ENCODE peak calls at places on chromosomes 7 and 10, in eight cellular contexts. K, A, V, H, Q, G, D and S are unnamed samples.
A peak's percentile ranks its signal among the peaks of the same experiment; 100 is the strongest.

GRCh38 chr7:28301148-28301641 is 111.1 kb upstream of the CREB5 start:
- DNase-seq in K (peak; percentile 38), A (no peak), V (no peak), H (peak; percentile 74), Q (no peak), G (no peak), D (no peak), S (no peak)

GRCh38 chr10:96502561-96503267 is 11.0 kb downstream of the TLL2 start:
- DNase-seq in K (no peak), A (peak; percentile 91), V (no peak), H (no peak), Q (no peak), G (no peak), D (no peak), S (no peak)

GRCh38 chr10:43437141-43437860 is 390 bp downstream of the ZNF487 start:
- DNase-seq in K (no peak), A (no peak), V (no peak), H (peak; percentile 13), Q (no peak), G (no peak), D (no peak), S (no peak)

GRCh38 chr7:94348142-94348541 is 46.6 kb upstream of the COL1A2 start:
- DNase-seq in K (no peak), A (peak; percentile 18), V (no peak), H (peak; percentile 94), Q (peak; percentile 39), G (peak; percentile 94), D (no peak), S (no peak)

GRCh38 chr10:12130237-12130872 is 878 bp downstream of the SEC61A2 start:
- DNase-seq in K (no peak), A (peak; percentile 16), V (peak; percentile 42), H (peak; percentile 74), Q (no peak), G (no peak), D (peak; percentile 14), S (peak; percentile 23)

GRCh38 chr10:79380918-79381775 is 33.9 kb downstream of the PPIF start:
- DNase-seq in K (no peak), A (no peak), V (no peak), H (no peak), Q (no peak), G (no peak), D (no peak), S (no peak)

GRCh38 chr7:28062197-28062988 is 118.2 kb downstream of the JAZF1 start:
- DNase-seq in K (peak; percentile 66), A (no peak), V (peak; percentile 61), H (peak; percentile 82), Q (peak; percentile 62), G (no peak), D (peak; percentile 27), S (no peak)

GRCh38 chr10:7484456-7485266 is 73.8 kb upstream of the SFMBT2 start:
- DNase-seq in K (no peak), A (no peak), V (no peak), H (no peak), Q (no peak), G (no peak), D (peak; percentile 63), S (no peak)

GRCh38 chr7:80028717-80029116 is 105.9 kb upstream of the GNAI1 start:
- DNase-seq in K (no peak), A (no peak), V (no peak), H (no peak), Q (no peak), G (no peak), D (no peak), S (no peak)

GRCh38 chr7:98278936-98279335 is 2.5 kb upstream of the BRI3 start:
- DNase-seq in K (no peak), A (no peak), V (no peak), H (no peak), Q (no peak), G (no peak), D (no peak), S (no peak)

GRCh38 chr10:79502561-79503309 is 9.6 kb upstream of the EIF5AL1 start:
- DNase-seq in K (peak; percentile 27), A (no peak), V (no peak), H (peak; percentile 15), Q (no peak), G (no peak), D (no peak), S (no peak)

GRCh38 chr7:20299145-20299544 is 31.6 kb upstream of the ITGB8 start:
- DNase-seq in K (no peak), A (no peak), V (no peak), H (no peak), Q (no peak), G (no peak), D (no peak), S (no peak)

GRCh38 chr10:13559124-13559700 is 27.6 kb upstream of the PRPF18 start:
- DNase-seq in K (no peak), A (no peak), V (no peak), H (no peak), Q (no peak), G (no peak), D (no peak), S (no peak)

GRCh38 chr10:118944959-118945622 is 84.4 kb upstream of the NANOS1 start:
- DNase-seq in K (no peak), A (no peak), V (no peak), H (no peak), Q (no peak), G (no peak), D (no peak), S (no peak)

GRCh38 chr7:37534893-37535610 is 86.4 kb upstream of the ELMO1 start:
- DNase-seq in K (no peak), A (no peak), V (no peak), H (no peak), Q (no peak), G (no peak), D (no peak), S (no peak)

DNA sequence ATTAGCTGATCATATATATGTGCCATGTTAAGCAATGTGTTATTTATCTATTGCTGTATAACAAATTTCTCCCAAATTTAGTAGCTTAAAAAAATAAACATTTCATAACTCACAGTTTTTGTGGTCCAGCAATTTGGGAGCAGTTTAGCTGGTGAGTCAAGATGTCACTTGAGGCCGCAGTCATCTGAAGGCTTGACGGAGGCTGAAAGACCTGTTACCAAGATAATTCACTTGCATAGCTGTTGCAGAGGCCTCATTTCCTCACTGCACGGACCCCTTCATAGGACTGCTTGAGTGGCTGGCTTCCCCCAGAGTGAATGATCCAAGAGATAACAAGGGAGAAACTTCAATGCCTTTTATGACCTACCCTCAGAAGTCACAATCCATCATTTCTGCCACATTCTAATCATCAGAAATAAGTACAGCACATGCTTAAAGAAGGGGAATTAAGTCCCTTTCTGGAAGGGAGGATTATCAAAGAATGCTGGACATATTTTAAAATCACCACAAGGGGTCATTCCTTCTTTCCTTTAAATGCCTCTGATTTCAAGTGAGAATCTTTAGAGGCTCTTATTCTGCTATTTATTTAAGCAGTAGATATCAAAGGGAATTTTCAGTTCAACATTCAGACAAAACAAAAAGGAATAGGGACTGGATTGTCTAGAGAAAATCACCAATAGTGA is 10.5 kb upstream of the SRPK2 start:
- DNase-seq in K (no peak), A (no peak), V (no peak), H (peak; percentile 54), Q (no peak), G (no peak), D (no peak), S (no peak)
- TF ChIP-seq CTCF in K (peak; percentile 24), A (peak; percentile 32), V (peak; percentile 59), H (peak; percentile 38), Q (no peak), G (no peak), D (no peak), S (peak; percentile 51)

DNA sequence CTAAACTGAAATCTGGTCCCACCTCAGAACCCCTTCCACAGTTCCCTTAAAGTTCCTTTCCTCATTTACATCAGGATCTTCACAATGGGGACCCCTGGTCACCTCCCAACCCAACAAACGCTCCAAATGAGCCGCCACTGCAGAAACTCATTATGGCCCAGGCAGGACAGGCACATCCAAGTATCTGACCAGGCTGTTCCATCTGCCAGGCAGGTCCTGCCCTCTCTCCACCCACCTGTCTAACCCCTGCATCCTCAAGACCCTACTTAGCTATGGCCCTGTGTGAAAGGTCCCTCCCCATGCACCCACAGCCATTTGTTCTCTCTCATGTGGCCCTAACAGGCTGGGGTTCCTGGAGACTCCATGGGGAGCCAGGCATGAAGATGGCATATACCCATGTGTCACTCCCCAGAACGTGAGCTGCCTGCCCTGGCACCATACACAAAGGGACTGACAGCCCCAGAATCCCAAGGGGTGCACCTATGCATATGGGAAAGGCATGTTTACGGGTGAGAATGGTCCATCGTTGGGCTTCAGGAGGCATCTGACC is 9.1 kb downstream of the GPRIN2 start:
- DNase-seq in K (peak; percentile 14), A (no peak), V (no peak), H (no peak), Q (peak; percentile 24), G (no peak), D (peak; percentile 0), S (no peak)
- TF ChIP-seq CTCF in K (no peak), A (no peak), V (no peak), H (no peak), Q (no peak), G (no peak), D (no peak), S (no peak)

DNA sequence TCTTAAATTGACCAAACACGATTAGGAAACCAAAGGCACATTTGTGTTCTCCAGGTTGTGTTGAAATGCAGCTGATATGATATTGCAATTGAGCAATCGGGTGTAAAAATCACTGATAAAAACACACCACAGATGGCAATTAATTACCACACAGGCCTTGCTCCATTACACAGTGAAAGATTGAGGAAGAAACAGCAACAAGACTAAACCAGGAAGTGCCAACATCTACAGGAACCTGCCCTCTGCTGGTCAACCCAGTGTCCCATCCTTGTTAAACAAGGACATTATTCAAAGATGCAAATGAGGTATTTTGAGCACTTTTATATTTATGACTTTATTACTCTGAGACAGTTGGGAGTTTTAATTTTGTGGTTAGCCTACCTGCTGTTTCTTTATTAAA is 765.6 kb upstream of the GHITM start:
- DNase-seq in K (no peak), A (no peak), V (no peak), H (peak; percentile 66), Q (peak; percentile 20), G (no peak), D (no peak), S (no peak)
- TF ChIP-seq CTCF in K (peak; percentile 29), A (peak; percentile 35), V (peak; percentile 63), H (peak; percentile 62), Q (peak; percentile 43), G (no peak), D (no peak), S (peak; percentile 52)

DNA sequence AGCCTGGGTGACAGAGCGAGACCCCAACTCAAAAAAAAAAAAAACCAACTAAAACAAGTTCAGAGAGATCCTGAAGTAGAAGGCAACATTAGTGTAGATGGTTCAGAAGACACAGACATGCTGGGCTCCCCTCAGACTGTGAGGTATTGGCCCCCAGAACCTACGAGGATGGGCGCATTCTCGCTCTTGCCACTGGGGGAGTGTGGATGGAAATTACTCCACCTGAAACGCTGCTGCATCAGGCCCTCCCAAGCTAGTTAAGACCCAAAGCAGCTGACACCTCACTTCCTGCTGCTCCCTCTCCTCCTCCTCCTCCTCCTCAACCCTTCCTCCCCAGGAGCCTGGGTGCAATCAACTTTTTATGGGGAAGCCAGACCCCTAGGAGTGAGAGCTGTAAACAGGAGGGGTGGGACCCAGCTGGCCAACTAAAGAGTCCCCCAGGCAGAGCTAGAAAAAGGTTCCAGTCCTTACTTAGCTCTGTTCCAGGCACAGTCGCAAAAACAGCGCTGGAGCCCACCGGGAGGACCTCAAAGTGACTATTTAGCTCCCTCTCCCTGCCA is 7.4 kb downstream of the SH3PXD2A start:
- DNase-seq in K (no peak), A (no peak), V (no peak), H (no peak), Q (no peak), G (no peak), D (no peak), S (no peak)
- TF ChIP-seq CTCF in K (no peak), A (peak; percentile 20), V (peak; percentile 46), H (peak; percentile 10), Q (no peak), G (peak; percentile 36), D (no peak), S (peak; percentile 47)

GRCh38 chr10:129580010-129580409 is 113.0 kb downstream of the MGMT start:
- DNase-seq in K (no peak), A (no peak), V (no peak), H (no peak), Q (no peak), G (no peak), D (no peak), S (no peak)
- TF ChIP-seq CTCF in K (no peak), A (no peak), V (no peak), H (no peak), Q (no peak), G (no peak), D (no peak), S (no peak)